ENCODE peak calls at places on chromosome 16, in five cellular contexts. N is H7, M is non-pigmented ciliary epithelial cell, H is heart left ventricle, G is LNCaP clone FGC. Y is an unnamed sample.

GRCh38 chr16:72210571-72210970 is 38.6 kb upstream of the PMFBP1 start:
- DNase-seq in N (no peak), M (no peak), H (no peak), G (no peak), Y (no peak)

GRCh38 chr16:54281535-54282201 is 4.9 kb downstream of the IRX3 start:
- DNase-seq in N (peak), M (no peak), H (peak), G (no peak), Y (peak)

GRCh38 chr16:69095179-69095578 is 10.3 kb upstream of the HAS3 start:
- DNase-seq in N (no peak), M (no peak), H (no peak), G (no peak), Y (no peak)

GRCh38 chr16:65945485-65945884 is 421.0 kb upstream of the CDH5 start:
- DNase-seq in N (no peak), M (no peak), H (no peak), G (no peak), Y (no peak)

GRCh38 chr16:69443809-69444611 is 19.6 kb downstream of the CYB5B start:
- DNase-seq in N (no peak), M (no peak), H (peak), G (no peak), Y (no peak)

GRCh38 chr16:83717814-83718213 is 90.0 kb upstream of the HSBP1 start:
- DNase-seq in N (no peak), M (peak), H (no peak), G (no peak), Y (no peak)

GRCh38 chr16:9105189-9105588 is 13.7 kb downstream of the HAPSTR1 start:
- DNase-seq in N (no peak), M (no peak), H (no peak), G (no peak), Y (no peak)

GRCh38 chr16:9238346-9238745 is 146.9 kb downstream of the HAPSTR1 start:
- DNase-seq in N (no peak), M (no peak), H (no peak), G (no peak), Y (no peak)

Y was measured in endodermal cell.